ENCODE peak calls at places on chromosome 15, in four cellular contexts. One of them, this sample, is unnamed.
A peak's percentile ranks its signal among the peaks of the same experiment; 100 is the strongest.

GRCh38 chr15:71761649-71762048 is 48.7 kb upstream of the NR2E3 start:
- DNase-seq in trophoblast cell: peak; percentile 95
- DNase-seq in neuronal stem cell: no peak
- DNase-seq in H9: no peak
- DNase-seq in this sample: peak; percentile 82

GRCh38 chr15:70299931-70300858 is 202.5 kb upstream of the TLE3 start:
- DNase-seq in neuronal stem cell: no peak
- DNase-seq in trophoblast cell: no peak
- DNase-seq in H9: no peak
- DNase-seq in this sample: no peak

GRCh38 chr15:50210462-50211264 is 28.7 kb downstream of the SLC27A2 start:
- DNase-seq in neuronal stem cell: no peak
- DNase-seq in trophoblast cell: no peak
- DNase-seq in H9: no peak
- DNase-seq in this sample: no peak

GRCh38 chr15:48794697-48795134 is 16.2 kb downstream of the CEP152 start:
- DNase-seq in H9: no peak
- DNase-seq in trophoblast cell: peak; percentile 58
- DNase-seq in neuronal stem cell: no peak
- DNase-seq in this sample: no peak

GRCh38 chr15:75712668-75713337 is at the start of gene CSPG4:
- DNase-seq in trophoblast cell: peak; percentile 34
- DNase-seq in neuronal stem cell: no peak
- DNase-seq in H9: peak; percentile 57
- DNase-seq in this sample: peak; percentile 71

GRCh38 chr15:58232273-58233065 is 94.3 kb downstream of the AQP9 start:
- DNase-seq in H9: no peak
- DNase-seq in trophoblast cell: peak; percentile 14
- DNase-seq in neuronal stem cell: no peak
- DNase-seq in this sample: no peak

GRCh38 chr15:67021455-67021854 is 43.9 kb upstream of the SMAD3 start:
- DNase-seq in H9: peak; percentile 56
- DNase-seq in trophoblast cell: peak; percentile 66
- DNase-seq in neuronal stem cell: no peak
- DNase-seq in this sample: no peak

GRCh38 chr15:78033864-78034263 is 43.6 kb downstream of the TBC1D2B start:
- DNase-seq in neuronal stem cell: no peak
- DNase-seq in H9: no peak
- DNase-seq in trophoblast cell: no peak
- DNase-seq in this sample: peak; percentile 41

GRCh38 chr15:31554261-31554660 is 227.6 kb downstream of the KLF13 start:
- DNase-seq in trophoblast cell: no peak
- DNase-seq in H9: no peak
- DNase-seq in neuronal stem cell: no peak
- DNase-seq in this sample: no peak

GRCh38 chr15:87689716-87690115 is 566.8 kb downstream of the NTRK3 start:
- DNase-seq in neuronal stem cell: no peak
- DNase-seq in H9: no peak
- DNase-seq in trophoblast cell: no peak
- DNase-seq in this sample: no peak

GRCh38 chr15:44034334-44034733 is 160.7 kb downstream of the FRMD5 start:
- DNase-seq in neuronal stem cell: no peak
- DNase-seq in trophoblast cell: no peak
- DNase-seq in H9: no peak
- DNase-seq in this sample: no peak

GRCh38 chr15:88649286-88649733 is 10.5 kb downstream of the ISG20 start:
- DNase-seq in neuronal stem cell: no peak
- DNase-seq in trophoblast cell: peak; percentile 26
- DNase-seq in H9: no peak
- DNase-seq in this sample: peak; percentile 90

GRCh38 chr15:55981596-55982249 is 11.7 kb downstream of the NEDD4 start:
- DNase-seq in neuronal stem cell: no peak
- DNase-seq in trophoblast cell: no peak
- DNase-seq in H9: no peak
- DNase-seq in this sample: no peak
- H2BK5ac ChIP-seq in neuronal stem cell: no peak overlapping the region
- H2BK5ac ChIP-seq in trophoblast cell: no peak overlapping the region
- H2BK5ac ChIP-seq in H9: no peak overlapping the region
- H2BK5ac ChIP-seq in this sample: no peak overlapping the region

DNA sequence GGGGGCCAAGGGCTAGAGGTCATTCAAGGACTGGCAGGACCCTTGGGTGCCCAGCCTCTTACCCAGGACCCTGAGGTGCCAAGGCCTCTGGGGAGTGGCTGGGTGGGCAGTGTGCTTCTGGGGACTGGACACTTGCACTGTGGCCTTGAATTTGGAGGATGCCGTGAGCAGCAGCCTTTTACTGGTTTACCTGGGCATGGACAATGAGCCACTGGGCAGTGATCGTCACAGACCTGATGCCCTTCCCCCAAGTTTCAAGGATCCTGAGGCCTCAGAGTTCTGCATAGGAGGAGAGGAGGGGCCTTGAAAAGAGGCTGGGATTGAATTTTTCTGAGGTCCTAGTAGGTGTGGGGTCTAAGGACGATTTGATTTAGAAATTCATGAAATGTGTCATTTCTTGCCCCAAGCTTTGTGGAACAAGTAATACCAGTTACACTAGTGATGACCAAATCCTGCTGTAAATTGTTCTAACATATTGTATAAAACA is 146.1 kb upstream of the TPM1 start:
- DNase-seq in neuronal stem cell: no peak
- DNase-seq in trophoblast cell: peak; percentile 98
- DNase-seq in H9: no peak
- DNase-seq in this sample: no peak
- H3K18ac ChIP-seq in neuronal stem cell: peak overlapping the region; percentile 91
- H3K18ac ChIP-seq in trophoblast cell: peak overlapping the region; percentile 100
- H3K18ac ChIP-seq in H9: peak overlapping the region; percentile 84
- H3K18ac ChIP-seq in this sample: peak overlapping the region; percentile 99

GRCh38 chr15:39582286-39582976 is 1.6 kb downstream of the THBS1 start:
- DNase-seq in neuronal stem cell: no peak
- DNase-seq in trophoblast cell: no peak
- DNase-seq in H9: no peak
- DNase-seq in this sample: peak; percentile 41
- H2BK5ac ChIP-seq in neuronal stem cell: no peak overlapping the region
- H2BK5ac ChIP-seq in trophoblast cell: no peak overlapping the region
- H2BK5ac ChIP-seq in H9: no peak overlapping the region
- H2BK5ac ChIP-seq in this sample: no peak overlapping the region

GRCh38 chr15:57130956-57131355 is 212.5 kb downstream of the TCF12 start:
- DNase-seq in H9: no peak
- DNase-seq in neuronal stem cell: no peak
- DNase-seq in trophoblast cell: no peak
- DNase-seq in this sample: no peak
- H3K18ac ChIP-seq in H9: no peak overlapping the region
- H3K18ac ChIP-seq in neuronal stem cell: no peak overlapping the region
- H3K18ac ChIP-seq in trophoblast cell: no peak overlapping the region
- H3K18ac ChIP-seq in this sample: no peak overlapping the region

DNA sequence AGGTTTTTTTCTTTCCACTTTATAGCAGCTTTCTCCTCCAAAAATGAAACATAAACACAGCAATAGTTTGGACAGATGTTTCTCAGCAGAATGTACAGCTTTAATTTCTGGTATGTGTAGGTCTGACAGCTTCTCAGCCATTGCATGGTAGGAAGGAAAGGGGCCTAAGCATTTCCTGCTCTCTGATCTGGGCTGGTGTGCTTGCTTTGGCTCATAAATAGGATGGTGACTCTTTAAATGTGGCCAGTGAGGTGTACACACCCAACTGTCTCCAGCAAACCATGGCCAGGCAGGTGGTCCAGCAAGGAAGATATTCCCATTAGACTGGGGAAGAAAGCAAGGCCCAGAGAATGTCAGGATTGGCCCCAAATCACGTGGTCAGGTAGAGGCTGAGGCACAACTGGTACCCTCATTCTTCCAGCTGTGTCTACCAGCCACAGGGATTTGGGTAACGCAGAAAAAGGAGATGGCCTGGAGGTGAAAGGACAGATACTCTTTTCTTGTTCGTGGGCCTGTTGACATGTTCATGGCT is 52.1 kb downstream of the ITGA11 start:
- DNase-seq in neuronal stem cell: no peak
- DNase-seq in trophoblast cell: no peak
- DNase-seq in H9: peak; percentile 8
- DNase-seq in this sample: peak; percentile 47
- H2BK5ac ChIP-seq in neuronal stem cell: no peak overlapping the region
- H2BK5ac ChIP-seq in trophoblast cell: no peak overlapping the region
- H2BK5ac ChIP-seq in H9: no peak overlapping the region
- H2BK5ac ChIP-seq in this sample: no peak overlapping the region

GRCh38 chr15:25773248-25773647 is 89.9 kb downstream of the ATP10A start:
- DNase-seq in neuronal stem cell: no peak
- DNase-seq in H9: no peak
- DNase-seq in trophoblast cell: no peak
- DNase-seq in this sample: no peak

GRCh38 chr15:25776071-25776740 is 86.9 kb downstream of the ATP10A start:
- DNase-seq in neuronal stem cell: no peak
- DNase-seq in H9: peak; percentile 15
- DNase-seq in trophoblast cell: no peak
- DNase-seq in this sample: no peak

GRCh38 chr15:25774871-25775270 is 88.3 kb downstream of the ATP10A start:
- DNase-seq in H9: no peak
- DNase-seq in neuronal stem cell: no peak
- DNase-seq in trophoblast cell: no peak
- DNase-seq in this sample: no peak

GRCh38 chr15:25777047-25777446 is 86.1 kb downstream of the ATP10A start:
- DNase-seq in trophoblast cell: no peak
- DNase-seq in H9: peak; percentile 24
- DNase-seq in neuronal stem cell: no peak
- DNase-seq in this sample: no peak

GRCh38 chr15:25775317-25775912 is 87.7 kb downstream of the ATP10A start:
- DNase-seq in neuronal stem cell: no peak
- DNase-seq in H9: no peak
- DNase-seq in trophoblast cell: no peak
- DNase-seq in this sample: peak; percentile 16
- H3K18ac ChIP-seq in neuronal stem cell: no peak overlapping the region
- H3K18ac ChIP-seq in H9: no peak overlapping the region
- H3K18ac ChIP-seq in trophoblast cell: no peak overlapping the region
- H3K18ac ChIP-seq in this sample: no peak overlapping the region

GRCh38 chr15:56327721-56328502 is 37.3 kb upstream of the TEX9 start:
- DNase-seq in trophoblast cell: peak; percentile 68
- DNase-seq in H9: no peak
- DNase-seq in neuronal stem cell: no peak
- DNase-seq in this sample: no peak
- H2BK5ac ChIP-seq in trophoblast cell: no peak overlapping the region
- H2BK5ac ChIP-seq in H9: no peak overlapping the region
- H2BK5ac ChIP-seq in neuronal stem cell: no peak overlapping the region
- H2BK5ac ChIP-seq in this sample: no peak overlapping the region

GRCh38 chr15:69143756-69144436 is 16.5 kb upstream of the GLCE start:
- DNase-seq in neuronal stem cell: no peak
- DNase-seq in H9: no peak
- DNase-seq in trophoblast cell: no peak
- DNase-seq in this sample: no peak
- H3K18ac ChIP-seq in neuronal stem cell: no peak overlapping the region
- H3K18ac ChIP-seq in H9: no peak overlapping the region
- H3K18ac ChIP-seq in trophoblast cell: no peak overlapping the region
- H3K18ac ChIP-seq in this sample: no peak overlapping the region

GRCh38 chr15:40095381-40096093 is 13.1 kb downstream of the BMF start:
- DNase-seq in H9: no peak
- DNase-seq in trophoblast cell: no peak
- DNase-seq in neuronal stem cell: no peak
- DNase-seq in this sample: no peak
- H2BK5ac ChIP-seq in H9: no peak overlapping the region
- H2BK5ac ChIP-seq in trophoblast cell: peak overlapping the region; percentile 47
- H2BK5ac ChIP-seq in neuronal stem cell: no peak overlapping the region
- H2BK5ac ChIP-seq in this sample: no peak overlapping the region

GRCh38 chr15:73750951-73751350 is 2.2 kb downstream of the INSYN1 start:
- DNase-seq in trophoblast cell: no peak
- DNase-seq in neuronal stem cell: no peak
- DNase-seq in H9: no peak
- DNase-seq in this sample: no peak

GRCh38 chr15:73753250-73754130 is at the start of gene INSYN1:
- DNase-seq in trophoblast cell: peak; percentile 37
- DNase-seq in H9: peak; percentile 47
- DNase-seq in neuronal stem cell: no peak
- DNase-seq in this sample: peak; percentile 40

GRCh38 chr15:73751481-73751880 is 1.7 kb downstream of the INSYN1 start:
- DNase-seq in trophoblast cell: no peak
- DNase-seq in neuronal stem cell: no peak
- DNase-seq in H9: no peak
- DNase-seq in this sample: no peak

GRCh38 chr15:73752817-73753214 is 335 bp downstream of the INSYN1 start:
- DNase-seq in neuronal stem cell: no peak
- DNase-seq in trophoblast cell: peak; percentile 9
- DNase-seq in H9: no peak
- DNase-seq in this sample: peak; percentile 9

DNA sequence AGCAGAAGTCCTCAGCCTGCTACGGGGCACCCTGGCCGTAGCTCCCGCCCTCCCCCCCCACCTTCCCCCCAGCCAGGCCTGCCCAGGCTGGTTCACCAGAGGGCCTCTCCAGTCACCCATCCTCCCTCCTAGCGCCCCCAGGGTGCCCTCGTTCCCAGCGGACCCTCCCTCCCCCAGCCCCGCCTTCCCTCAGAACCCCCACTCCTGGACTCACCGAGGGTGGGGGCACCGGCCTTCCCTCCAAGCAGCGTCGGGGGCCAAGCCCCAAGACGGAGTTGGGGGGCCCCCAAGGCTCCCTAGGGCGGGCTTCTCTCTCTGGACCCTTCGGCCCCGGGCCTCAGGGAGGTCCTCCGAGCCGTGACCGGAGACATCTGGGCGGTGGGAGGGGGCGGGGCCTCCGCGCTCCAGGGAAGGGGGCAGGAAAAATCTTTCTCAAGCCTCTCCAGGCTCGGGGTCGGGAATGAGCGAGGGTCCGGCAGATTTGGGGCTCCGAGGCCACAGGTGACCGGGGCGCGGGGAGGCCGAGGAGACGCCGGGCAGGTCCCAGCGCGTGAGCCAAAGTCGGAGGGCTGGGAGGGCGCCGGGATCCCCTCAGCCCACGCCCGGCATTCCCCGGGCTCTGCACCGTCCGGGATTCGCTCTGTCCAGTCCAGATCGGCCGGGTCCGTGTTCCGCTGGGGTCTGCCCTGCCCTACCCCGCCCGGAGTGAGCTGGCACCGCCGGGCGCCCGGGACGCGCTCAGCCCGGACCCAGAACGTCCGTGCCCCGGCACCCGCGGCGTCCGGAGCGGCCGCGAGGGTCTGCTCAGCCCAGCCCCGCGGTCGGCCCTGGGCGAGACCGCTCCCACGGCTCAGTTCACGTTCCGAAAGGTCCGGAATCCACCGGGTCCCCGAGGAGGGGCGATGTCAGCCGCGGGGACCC is 995 bp downstream of the INSYN1 start:
- DNase-seq in trophoblast cell: no peak
- DNase-seq in H9: no peak
- DNase-seq in neuronal stem cell: no peak
- DNase-seq in this sample: no peak
- H3K18ac ChIP-seq in trophoblast cell: no peak overlapping the region
- H3K18ac ChIP-seq in H9: no peak overlapping the region
- H3K18ac ChIP-seq in neuronal stem cell: peak overlapping the region; percentile 96
- H3K18ac ChIP-seq in this sample: no peak overlapping the region